ENCODE peak calls at places on chromosome 5, in four cellular contexts. One of them, this sample, is unnamed.

GRCh38 chr5:167244583-167244982 is 1046.9 kb upstream of the WWC1 start:
- DNase-seq in ovary: no peak
- DNase-seq in Peyer's patch: no peak
- DNase-seq in gastrocnemius medialis: no peak
- DNase-seq in this sample: peak; percentile 10

GRCh38 chr5:43839218-43839617 is 236.2 kb downstream of the NNT start:
- DNase-seq in ovary: no peak
- DNase-seq in Peyer's patch: no peak
- DNase-seq in gastrocnemius medialis: no peak
- DNase-seq in this sample: no peak

GRCh38 chr5:62212648-62213047 is 93.4 kb upstream of the KIF2A start:
- DNase-seq in gastrocnemius medialis: no peak
- DNase-seq in ovary: no peak
- DNase-seq in Peyer's patch: no peak
- DNase-seq in this sample: no peak

GRCh38 chr5:101482931-101483330 is 579.8 kb upstream of the ST8SIA4 start:
- DNase-seq in ovary: no peak
- DNase-seq in gastrocnemius medialis: no peak
- DNase-seq in Peyer's patch: no peak
- DNase-seq in this sample: no peak

GRCh38 chr5:71932649-71933338 is 174.5 kb upstream of the MAP1B start:
- DNase-seq in gastrocnemius medialis: peak; percentile 33
- DNase-seq in Peyer's patch: peak; percentile 81
- DNase-seq in ovary: peak; percentile 52
- DNase-seq in this sample: peak; percentile 62

GRCh38 chr5:16229357-16229940 is 49.9 kb upstream of the MARCHF11 start:
- DNase-seq in Peyer's patch: no peak
- DNase-seq in gastrocnemius medialis: no peak
- DNase-seq in ovary: no peak
- DNase-seq in this sample: no peak

GRCh38 chr5:141866111-141866510 is 12.1 kb downstream of the PCDH1 start:
- DNase-seq in gastrocnemius medialis: no peak
- DNase-seq in Peyer's patch: peak; percentile 81
- DNase-seq in ovary: no peak
- DNase-seq in this sample: peak; percentile 91

GRCh38 chr5:78232163-78232562 is 62.3 kb downstream of the AP3B1 start:
- DNase-seq in ovary: no peak
- DNase-seq in gastrocnemius medialis: no peak
- DNase-seq in Peyer's patch: no peak
- DNase-seq in this sample: no peak

GRCh38 chr5:111935022-111935421 is 178.0 kb upstream of the NREP start:
- DNase-seq in ovary: no peak
- DNase-seq in gastrocnemius medialis: no peak
- DNase-seq in Peyer's patch: no peak
- DNase-seq in this sample: no peak

GRCh38 chr5:9194509-9194908 is 351.4 kb downstream of the SEMA5A start:
- DNase-seq in gastrocnemius medialis: no peak
- DNase-seq in Peyer's patch: no peak
- DNase-seq in ovary: no peak
- DNase-seq in this sample: no peak

GRCh38 chr5:144209421-144209820 is 38.7 kb downstream of the KCTD16 start:
- DNase-seq in ovary: no peak
- DNase-seq in gastrocnemius medialis: no peak
- DNase-seq in Peyer's patch: no peak
- DNase-seq in this sample: no peak

GRCh38 chr5:6714221-6715041 is 1.2 kb downstream of the TENT4A start:
- DNase-seq in Peyer's patch: no peak
- DNase-seq in gastrocnemius medialis: no peak
- DNase-seq in ovary: peak; percentile 26
- DNase-seq in this sample: no peak

GRCh38 chr5:133459474-133460155 is 152.7 kb downstream of the FSTL4 start:
- DNase-seq in Peyer's patch: no peak
- DNase-seq in ovary: no peak
- DNase-seq in gastrocnemius medialis: no peak
- DNase-seq in this sample: no peak

GRCh38 chr5:35815089-35815936 is 41.4 kb upstream of the IL7R start:
- DNase-seq in gastrocnemius medialis: no peak
- DNase-seq in Peyer's patch: no peak
- DNase-seq in ovary: no peak
- DNase-seq in this sample: no peak

DNA sequence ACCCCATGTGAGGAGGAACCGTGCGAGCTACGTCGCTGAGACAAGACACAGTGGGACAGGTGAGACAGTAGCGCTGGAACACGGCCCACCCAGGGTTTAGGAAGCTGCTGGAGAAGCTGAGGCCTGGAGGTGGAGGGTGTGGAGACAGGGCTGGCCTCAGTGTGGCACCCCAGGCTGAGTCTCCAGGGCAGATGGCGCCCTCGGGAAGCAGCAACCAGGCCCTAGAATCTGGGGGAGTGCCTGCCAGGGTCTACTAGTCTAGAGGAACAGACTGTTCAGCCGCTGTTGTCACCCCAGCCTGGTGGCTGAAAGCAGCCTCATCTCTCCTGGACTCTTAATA is 4.6 kb upstream of the TERT start:
- DNase-seq in Peyer's patch: peak; percentile 42
- DNase-seq in gastrocnemius medialis: no peak
- DNase-seq in ovary: no peak
- DNase-seq in this sample: no peak
- TF ChIP-seq CTCF in Peyer's patch: no peak
- TF ChIP-seq CTCF in gastrocnemius medialis: no peak
- TF ChIP-seq CTCF in ovary: no peak
- TF ChIP-seq CTCF in this sample: no peak

GRCh38 chr5:172769324-172769597 is 1.7 kb downstream of the DUSP1 start:
- DNase-seq in ovary: no peak
- DNase-seq in gastrocnemius medialis: no peak
- DNase-seq in Peyer's patch: no peak
- DNase-seq in this sample: no peak
- TF ChIP-seq POLR2A in ovary: no peak
- TF ChIP-seq POLR2A in gastrocnemius medialis: no peak
- TF ChIP-seq POLR2A in Peyer's patch: no peak
- TF ChIP-seq POLR2A in this sample: no peak

DNA sequence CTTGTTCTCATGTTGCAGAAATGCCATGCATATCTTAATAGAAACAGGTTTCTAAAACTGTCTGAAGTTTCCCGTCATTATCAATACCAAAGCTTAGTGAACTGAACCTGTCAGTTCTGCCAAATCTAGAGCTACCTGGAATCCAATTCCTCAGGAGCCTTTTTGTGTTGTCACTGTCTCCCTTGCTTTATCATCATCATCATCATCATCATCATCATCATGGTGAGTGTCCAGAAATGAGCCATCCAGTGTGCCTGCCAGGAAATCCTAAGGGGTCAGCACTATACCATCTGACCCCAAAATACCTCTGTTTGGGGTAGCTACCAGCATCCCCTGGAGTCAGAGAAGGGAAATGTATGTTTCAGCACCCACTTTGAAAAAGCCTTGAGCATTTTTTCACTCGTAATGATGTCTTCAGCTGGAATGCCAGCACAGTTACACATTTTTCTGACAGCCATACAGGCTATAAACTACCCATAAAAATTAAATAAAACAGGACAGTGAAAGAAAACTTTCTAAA is 150.3 kb downstream of the NR2F1-AS1 start:
- DNase-seq in ovary: no peak
- DNase-seq in gastrocnemius medialis: no peak
- DNase-seq in Peyer's patch: no peak
- DNase-seq in this sample: no peak
- TF ChIP-seq CTCF in ovary: no peak
- TF ChIP-seq CTCF in gastrocnemius medialis: no peak
- TF ChIP-seq CTCF in Peyer's patch: no peak
- TF ChIP-seq CTCF in this sample: no peak

GRCh38 chr5:157652377-157652692 is at the start of gene SOX30:
- DNase-seq in ovary: no peak
- DNase-seq in Peyer's patch: no peak
- DNase-seq in gastrocnemius medialis: no peak
- DNase-seq in this sample: no peak

GRCh38 chr5:157648275-157648990 is 3.8 kb downstream of the SOX30 start:
- DNase-seq in ovary: no peak
- DNase-seq in gastrocnemius medialis: no peak
- DNase-seq in Peyer's patch: no peak
- DNase-seq in this sample: no peak

GRCh38 chr5:157651011-157651611 is 1.1 kb downstream of the SOX30 start:
- DNase-seq in gastrocnemius medialis: no peak
- DNase-seq in Peyer's patch: no peak
- DNase-seq in ovary: no peak
- DNase-seq in this sample: no peak

GRCh38 chr5:157649091-157649490 is 3.1 kb downstream of the SOX30 start:
- DNase-seq in gastrocnemius medialis: no peak
- DNase-seq in Peyer's patch: no peak
- DNase-seq in ovary: no peak
- DNase-seq in this sample: no peak

DNA sequence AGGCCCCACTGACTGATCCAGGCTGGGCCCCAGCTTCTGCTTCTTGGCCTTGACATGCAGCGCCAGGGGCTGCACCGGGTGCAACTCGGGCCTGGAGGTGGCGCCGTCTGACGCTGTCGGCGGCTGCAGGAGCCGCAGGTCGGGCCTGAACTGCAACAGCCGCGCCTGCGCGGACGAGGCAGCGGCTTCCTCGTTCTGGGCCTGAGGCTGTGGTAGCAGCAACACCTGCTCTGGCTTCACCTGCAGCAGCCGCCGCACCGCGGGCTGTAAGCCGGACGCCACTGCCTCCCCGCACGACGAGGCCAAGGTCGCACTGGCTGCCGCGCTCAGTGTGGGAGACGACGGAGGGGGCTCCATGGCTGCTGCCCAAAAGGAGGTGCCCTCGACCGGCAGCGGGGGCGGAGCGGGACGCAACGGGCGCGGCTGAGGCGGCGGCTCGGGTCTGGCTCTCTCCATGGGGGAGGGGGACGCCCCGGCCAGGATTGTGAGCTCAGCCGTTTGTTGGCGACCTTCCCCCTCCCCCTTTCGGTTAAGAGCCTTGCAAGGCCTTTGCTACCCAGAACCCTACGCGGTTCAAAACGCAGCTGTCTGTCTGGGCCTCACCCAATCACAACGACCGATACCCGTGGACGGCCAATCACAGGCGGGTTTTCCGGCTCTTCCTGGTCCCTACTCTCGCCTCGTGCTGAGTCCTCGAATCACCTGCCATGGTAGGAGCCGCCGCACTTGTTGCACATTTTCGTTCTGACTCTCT is 438 bp downstream of the SOX30 start:
- DNase-seq in ovary: peak; percentile 48
- DNase-seq in Peyer's patch: peak; percentile 94
- DNase-seq in gastrocnemius medialis: peak; percentile 14
- DNase-seq in this sample: peak; percentile 64
- TF ChIP-seq POLR2A in ovary: no peak
- TF ChIP-seq POLR2A in Peyer's patch: peak; percentile 26
- TF ChIP-seq POLR2A in gastrocnemius medialis: no peak
- TF ChIP-seq POLR2A in this sample: no peak

GRCh38 chr5:164012376-164012775 is 507.0 kb downstream of the MAT2B start:
- DNase-seq in Peyer's patch: no peak
- DNase-seq in ovary: no peak
- DNase-seq in gastrocnemius medialis: no peak
- DNase-seq in this sample: no peak

GRCh38 chr5:164009628-164010027 is 504.2 kb downstream of the MAT2B start:
- DNase-seq in Peyer's patch: no peak
- DNase-seq in ovary: no peak
- DNase-seq in gastrocnemius medialis: no peak
- DNase-seq in this sample: no peak

GRCh38 chr5:164010900-164011299 is 505.5 kb downstream of the MAT2B start:
- DNase-seq in ovary: no peak
- DNase-seq in Peyer's patch: no peak
- DNase-seq in gastrocnemius medialis: no peak
- DNase-seq in this sample: no peak

DNA sequence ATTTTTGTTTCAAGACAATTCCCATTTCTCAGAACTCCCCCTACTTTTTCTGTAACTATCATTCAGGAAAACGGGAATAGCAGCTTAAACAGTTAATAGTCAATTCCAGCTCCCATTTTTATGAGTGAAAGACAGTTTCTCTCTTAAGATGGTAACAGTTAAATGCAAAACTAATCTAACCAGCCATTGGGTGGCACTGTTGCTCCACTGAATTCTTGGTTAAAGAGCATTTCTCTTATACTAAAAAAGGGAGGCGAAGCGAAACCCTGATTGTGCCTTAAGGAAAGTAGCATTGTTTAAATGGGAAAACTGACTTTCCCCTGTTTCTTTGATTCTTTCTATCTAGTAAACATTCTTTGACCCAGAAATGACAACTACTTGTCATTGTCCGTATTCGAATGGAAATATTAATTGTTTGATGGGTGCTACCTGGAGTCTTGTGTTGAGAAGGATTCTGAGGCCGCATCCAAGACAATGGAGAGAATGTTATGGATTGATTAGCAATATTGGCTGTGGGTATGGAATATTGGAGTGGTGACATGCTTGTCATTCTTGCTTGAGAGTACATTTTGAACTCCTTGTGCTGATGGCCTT is 507.8 kb downstream of the MAT2B start:
- DNase-seq in gastrocnemius medialis: no peak
- DNase-seq in Peyer's patch: peak; percentile 86
- DNase-seq in ovary: peak; percentile 11
- DNase-seq in this sample: peak; percentile 65
- TF ChIP-seq CTCF in gastrocnemius medialis: peak; percentile 50
- TF ChIP-seq CTCF in Peyer's patch: peak; percentile 59
- TF ChIP-seq CTCF in ovary: no peak
- TF ChIP-seq CTCF in this sample: peak; percentile 86

DNA sequence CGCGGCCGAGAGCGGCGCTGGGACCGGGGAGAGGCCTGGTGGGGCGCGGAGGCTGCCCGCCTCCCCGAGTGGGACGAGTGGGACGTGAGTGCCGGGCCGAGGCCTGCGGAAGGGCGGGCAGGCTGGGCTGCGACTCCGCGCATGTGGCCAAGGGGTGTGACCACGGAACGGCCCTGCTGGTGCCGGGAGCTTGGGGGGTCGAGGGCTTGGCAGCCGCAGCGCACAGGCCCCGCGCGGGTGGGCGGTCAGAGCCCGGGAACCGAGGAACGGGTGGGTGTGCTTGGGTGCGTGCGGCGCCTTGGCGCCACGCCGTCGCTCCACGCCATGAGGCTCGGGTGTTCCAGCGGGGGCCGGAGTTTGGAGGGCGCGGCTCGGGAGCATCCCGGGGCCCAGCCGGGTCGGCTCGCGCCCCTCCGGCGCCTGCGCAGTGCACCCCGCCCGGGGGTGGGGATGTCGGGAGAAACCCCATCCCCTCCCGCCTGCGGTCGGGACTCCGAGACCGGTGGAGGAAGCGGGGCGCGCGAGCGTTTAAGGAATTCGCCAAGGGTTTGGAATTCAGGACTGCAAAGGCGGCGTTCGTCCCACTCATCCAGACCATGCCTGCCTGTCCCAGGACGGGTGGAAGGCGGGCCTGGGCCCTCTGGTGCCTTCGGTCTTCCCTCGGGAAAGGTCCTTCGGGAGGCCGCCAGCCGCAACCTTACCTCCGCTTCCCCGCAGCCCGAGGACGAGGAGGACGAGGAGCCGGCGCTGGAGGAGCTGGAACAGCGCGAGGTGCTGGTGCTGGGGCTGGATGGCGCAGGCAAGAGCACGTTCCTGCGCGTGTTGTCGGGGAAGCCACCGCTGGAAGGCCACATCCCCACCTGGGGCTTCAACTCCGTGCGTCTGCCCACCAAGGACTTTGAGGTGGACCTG is 632 bp downstream of the ARL10 start:
- DNase-seq in ovary: peak; percentile 67
- DNase-seq in Peyer's patch: peak; percentile 52
- DNase-seq in gastrocnemius medialis: no peak
- DNase-seq in this sample: no peak
- TF ChIP-seq POLR2A in ovary: no peak
- TF ChIP-seq POLR2A in Peyer's patch: no peak
- TF ChIP-seq POLR2A in gastrocnemius medialis: no peak
- TF ChIP-seq POLR2A in this sample: no peak

This sample was measured in body of pancreas.